ENCODE peak calls at places on chromosomes 12 and 14, in five cellular contexts. W is aorta, H is colonic mucosa, I is GM23338, Q is K562. K is an unnamed sample.
A peak's percentile ranks its signal among the peaks of the same experiment; 100 is the strongest.

GRCh38 chr12:2803635-2804380 is 8.7 kb upstream of the ITFG2 start:
- DNase-seq in W (no peak), H (no peak), I (no peak), Q (no peak), K (no peak)

GRCh38 chr12:62922539-62922938 is 12.4 kb downstream of the PPM1H start:
- DNase-seq in W (no peak), H (no peak), I (no peak), Q (no peak), K (no peak)

GRCh38 chr14:69901113-69901951 is 22.1 kb downstream of the SMOC1 start:
- DNase-seq in W (no peak), H (no peak), I (no peak), Q (no peak), K (no peak)

GRCh38 chr14:103292426-103293374 is 41.3 kb upstream of the EIF5 start:
- DNase-seq in W (peak; percentile 80), H (peak; percentile 81), I (peak; percentile 85), Q (peak; percentile 72), K (peak; percentile 72)

GRCh38 chr12:51368640-51369517 is 22.3 kb downstream of the GALNT6 start:
- DNase-seq in W (peak; percentile 66), H (peak; percentile 75), I (peak; percentile 55), Q (peak; percentile 80), K (no peak)

GRCh38 chr14:104888489-104889373 is 23.7 kb downstream of the CEP170B start:
- DNase-seq in W (peak; percentile 33), H (peak; percentile 15), I (no peak), Q (no peak), K (peak; percentile 9)

GRCh38 chr14:37792124-37792523 is 196.7 kb downstream of the TTC6 start:
- DNase-seq in W (no peak), H (no peak), I (no peak), Q (no peak), K (no peak)

GRCh38 chr12:94305293-94305957 is 154.2 kb downstream of the CEP83 start:
- DNase-seq in W (no peak), H (no peak), I (peak; percentile 33), Q (no peak), K (no peak)

GRCh38 chr14:103074699-103075341 is 9.2 kb upstream of the LBHD2 start:
- DNase-seq in W (peak; percentile 83), H (peak; percentile 79), I (peak; percentile 57), Q (peak; percentile 83), K (peak; percentile 82)

GRCh38 chr12:29773076-29773475 is 10.7 kb downstream of the TMTC1 start:
- DNase-seq in W (no peak), H (no peak), I (no peak), Q (no peak), K (no peak)

GRCh38 chr14:91228112-91229004 is 16.1 kb downstream of the GPR68 start:
- DNase-seq in W (no peak), H (no peak), I (peak; percentile 83), Q (peak; percentile 42), K (no peak)

GRCh38 chr14:58026967-58027366 is 125.0 kb downstream of the ARMH4 start:
- DNase-seq in W (no peak), H (no peak), I (no peak), Q (no peak), K (no peak)

GRCh38 chr12:41531147-41531829 is 343.2 kb downstream of the PDZRN4 start:
- DNase-seq in W (peak; percentile 75), H (peak; percentile 41), I (no peak), Q (no peak), K (peak; percentile 76)

GRCh38 chr14:50772361-50772760 is 58.6 kb downstream of the NIN start:
- DNase-seq in W (no peak), H (no peak), I (no peak), Q (no peak), K (no peak)

GRCh38 chr12:105256011-105256410 is 20.0 kb upstream of the APPL2 start:
- DNase-seq in W (no peak), H (no peak), I (no peak), Q (no peak), K (no peak)

GRCh38 chr12:16349132-16349463 is 1.7 kb downstream of the MGST1 start:
- DNase-seq in W (peak; percentile 55), H (peak; percentile 70), I (peak; percentile 56), Q (peak; percentile 6), K (peak; percentile 66)

GRCh38 chr14:94569381-94570001 is 8.2 kb downstream of the SERPINA4 start:
- DNase-seq in W (no peak), H (no peak), I (no peak), Q (no peak), K (no peak)

GRCh38 chr12:126198966-126199692 is 1133.9 kb downstream of the AACS start:
- DNase-seq in W (no peak), H (no peak), I (no peak), Q (no peak), K (no peak)

GRCh38 chr12:51838762-51839161 is 9.8 kb downstream of the FIGNL2 start:
- DNase-seq in W (no peak), H (no peak), I (no peak), Q (no peak), K (no peak)

GRCh38 chr12:85057370-85057963 is 21.3 kb downstream of the LRRIQ1 start:
- DNase-seq in W (no peak), H (peak; percentile 45), I (peak; percentile 78), Q (peak; percentile 10), K (no peak)

GRCh38 chr12:29104495-29104894 is 44.6 kb upstream of the FAR2 start:
- DNase-seq in W (no peak), H (no peak), I (no peak), Q (no peak), K (no peak)

GRCh38 chr14:69013943-69014782 is 35.1 kb upstream of the ACTN1 start:
- DNase-seq in W (peak; percentile 85), H (peak; percentile 91), I (peak; percentile 67), Q (no peak), K (peak; percentile 62)

GRCh38 chr14:69105326-69105725 is 47.6 kb downstream of the DCAF5 start:
- DNase-seq in W (no peak), H (no peak), I (no peak), Q (no peak), K (no peak)

GRCh38 chr12:75585309-75585708 is 73.9 kb upstream of the KRR1 start:
- DNase-seq in W (no peak), H (no peak), I (no peak), Q (no peak), K (no peak)

GRCh38 chr14:61334197-61334701 is 12.9 kb downstream of the PRKCH start:
- DNase-seq in W (no peak), H (no peak), I (peak; percentile 2), Q (no peak), K (no peak)

GRCh38 chr14:93986972-93987371 is 10.1 kb upstream of the CCDC197 start:
- DNase-seq in W (no peak), H (no peak), I (no peak), Q (no peak), K (peak; percentile 69)

GRCh38 chr12:56676851-56677601 is 11.1 kb downstream of the PTGES3 start:
- DNase-seq in W (no peak), H (no peak), I (no peak), Q (no peak), K (no peak)

GRCh38 chr14:21796912-21797311 is 123.3 kb upstream of the OR4E1 start:
- DNase-seq in W (no peak), H (no peak), I (peak; percentile 70), Q (no peak), K (no peak)

GRCh38 chr14:60665178-60665555 is 15.9 kb upstream of the SIX1 start:
- DNase-seq in W (no peak), H (no peak), I (no peak), Q (no peak), K (no peak)

GRCh38 chr12:12505544-12506501 is 56.8 kb downstream of the DUSP16 start:
- DNase-seq in W (no peak), H (no peak), I (no peak), Q (peak; percentile 21), K (no peak)

GRCh38 chr12:27176765-27177164 is 67.3 kb upstream of the STK38L start:
- DNase-seq in W (no peak), H (no peak), I (no peak), Q (no peak), K (no peak)

GRCh38 chr12:10873374-10873773 is 10.7 kb downstream of the PRH1 start:
- DNase-seq in W (no peak), H (no peak), I (peak; percentile 30), Q (no peak), K (no peak)

GRCh38 chr14:66662374-66662773 is 154.4 kb downstream of the GPHN start:
- DNase-seq in W (no peak), H (no peak), I (peak; percentile 58), Q (no peak), K (no peak)

GRCh38 chr12:122834921-122835692 is at the start of gene HIP1R:
- DNase-seq in W (no peak), H (peak; percentile 74), I (peak; percentile 59), Q (peak; percentile 93), K (no peak)

GRCh38 chr12:44697489-44697888 is 178.6 kb downstream of the NELL2 start:
- DNase-seq in W (no peak), H (no peak), I (no peak), Q (no peak), K (no peak)

GRCh38 chr12:44689587-44689986 is 186.5 kb downstream of the NELL2 start:
- DNase-seq in W (no peak), H (no peak), I (no peak), Q (no peak), K (no peak)

GRCh38 chr12:44696542-44696941 is 179.6 kb downstream of the NELL2 start:
- DNase-seq in W (no peak), H (no peak), I (peak; percentile 20), Q (no peak), K (no peak)

DNA sequence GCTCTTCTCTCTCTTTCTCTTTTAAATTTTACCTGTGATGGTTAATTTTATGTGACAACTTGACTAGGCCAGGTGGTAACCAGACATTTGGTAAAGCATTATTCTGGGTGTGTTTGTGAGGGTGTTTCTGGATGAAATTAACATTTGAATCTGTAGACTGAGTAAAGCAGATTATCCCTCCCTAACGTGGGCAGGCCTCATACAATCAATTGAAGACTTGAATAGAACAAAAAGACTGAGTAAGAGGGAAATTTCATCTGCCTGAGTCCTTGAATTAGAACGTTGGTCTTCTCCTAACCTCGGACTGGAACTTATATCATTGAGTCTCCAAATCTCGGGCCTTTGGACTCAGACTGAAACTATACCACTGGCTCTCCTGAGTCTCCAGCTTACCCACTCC is 182.1 kb downstream of the NELL2 start:
- DNase-seq in W (no peak), H (no peak), I (no peak), Q (no peak), K (no peak)
- H3K4me1 ChIP-seq in W (no peaks in the 10 kb centered on the region), H (no peaks in the 10 kb centered on the region), I (peaks cover 9% of the 10 kb centered on the region), Q (no peaks in the 10 kb centered on the region), K (no peaks in the 10 kb centered on the region)

DNA sequence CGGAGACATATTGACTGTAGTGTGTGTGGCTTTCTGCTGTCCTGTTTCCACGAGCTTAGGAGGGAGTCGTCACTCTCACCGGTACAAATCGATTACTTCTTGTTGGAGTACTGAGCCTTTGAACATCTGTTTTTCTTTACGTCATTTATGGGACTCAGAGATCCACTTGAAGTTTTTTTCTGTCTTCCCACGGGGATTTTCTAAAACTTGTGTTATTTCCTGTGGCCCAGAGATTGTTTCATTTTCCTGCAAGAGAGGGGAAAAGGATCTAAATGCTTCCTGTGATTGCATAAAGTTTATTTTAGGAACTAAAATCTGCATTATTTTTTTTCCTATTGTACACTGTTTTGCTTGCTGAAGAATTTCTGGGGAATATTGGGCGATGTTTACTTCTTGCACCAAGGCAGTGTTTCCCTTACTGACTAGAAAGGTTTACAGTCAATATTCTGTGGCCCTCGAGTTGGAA is 199.7 kb upstream of the ARHGAP5 start:
- DNase-seq in W (no peak), H (no peak), I (no peak), Q (no peak), K (no peak)
- H3K4me3 ChIP-seq in W (no peak overlapping the region), H (no peak overlapping the region), I (no peak overlapping the region), Q (no peak overlapping the region), K (peak overlapping the region; percentile 34)

GRCh38 chr12:64670856-64671639 is 60.8 kb downstream of the RASSF3 start:
- DNase-seq in W (no peak), H (peak; percentile 57), I (no peak), Q (no peak), K (no peak)
- H3K4me1 ChIP-seq in W (peaks cover 18% of the 10 kb centered on the region), H (peaks cover 45% of the 10 kb centered on the region), I (peaks cover 74% of the 10 kb centered on the region), Q (peaks cover 79% of the 10 kb centered on the region), K (peaks cover 100% of the 10 kb centered on the region)

GRCh38 chr12:113242018-113242418 is 20.8 kb downstream of the TPCN1 start:
- DNase-seq in W (no peak), H (no peak), I (no peak), Q (no peak), K (no peak)
- H3K4me3 ChIP-seq in W (no peak overlapping the region), H (no peak overlapping the region), I (no peak overlapping the region), Q (no peak overlapping the region), K (no peak overlapping the region)